ENCODE peak calls at places on chromosome 3, in ten cellular contexts. One of them, this sample, is unnamed.
A peak's percentile ranks its signal among the peaks of the same experiment; 100 is the strongest.

GRCh38 chr3:94234177-94234788 is 171.4 kb downstream of the NSUN3 start:
- DNase-seq in tibial artery: no peak
- DNase-seq in upper lobe of right lung: no peak
- DNase-seq in globus pallidus: peak; percentile 26
- DNase-seq in fibroblast of mammary gland: peak; percentile 53
- DNase-seq in NCI-H1092: no peak
- DNase-seq in GM23338: peak; percentile 70
- DNase-seq in activated naive CD4-positive, alpha-beta T cell: no peak
- DNase-seq in activated effector memory CD4-positive, alpha-beta T cell treated with anti-CD3 and anti-CD28 coated beads, Interleukin-2, amount 50 U/mL, for 16 hours: no peak
- DNase-seq in heart right ventricle: no peak
- DNase-seq in this sample: no peak

GRCh38 chr3:20396335-20396734 is 210.3 kb upstream of the SGO1 start:
- DNase-seq in tibial artery: no peak
- DNase-seq in upper lobe of right lung: no peak
- DNase-seq in globus pallidus: no peak
- DNase-seq in fibroblast of mammary gland: no peak
- DNase-seq in NCI-H1092: no peak
- DNase-seq in GM23338: no peak
- DNase-seq in activated naive CD4-positive, alpha-beta T cell: no peak
- DNase-seq in activated effector memory CD4-positive, alpha-beta T cell treated with anti-CD3 and anti-CD28 coated beads, Interleukin-2, amount 50 U/mL, for 16 hours: no peak
- DNase-seq in heart right ventricle: no peak
- DNase-seq in this sample: no peak

GRCh38 chr3:160027541-160028195 is 39.0 kb downstream of the IL12A start:
- DNase-seq in tibial artery: no peak
- DNase-seq in upper lobe of right lung: no peak
- DNase-seq in globus pallidus: no peak
- DNase-seq in fibroblast of mammary gland: peak; percentile 73
- DNase-seq in NCI-H1092: no peak
- DNase-seq in GM23338: no peak
- DNase-seq in activated naive CD4-positive, alpha-beta T cell: no peak
- DNase-seq in activated effector memory CD4-positive, alpha-beta T cell treated with anti-CD3 and anti-CD28 coated beads, Interleukin-2, amount 50 U/mL, for 16 hours: no peak
- DNase-seq in heart right ventricle: no peak
- DNase-seq in this sample: peak; percentile 46

GRCh38 chr3:54654776-54655175 is 273.1 kb downstream of the LRTM1 start:
- DNase-seq in tibial artery: no peak
- DNase-seq in upper lobe of right lung: no peak
- DNase-seq in globus pallidus: no peak
- DNase-seq in fibroblast of mammary gland: no peak
- DNase-seq in NCI-H1092: no peak
- DNase-seq in GM23338: no peak
- DNase-seq in activated naive CD4-positive, alpha-beta T cell: no peak
- DNase-seq in activated effector memory CD4-positive, alpha-beta T cell treated with anti-CD3 and anti-CD28 coated beads, Interleukin-2, amount 50 U/mL, for 16 hours: no peak
- DNase-seq in heart right ventricle: no peak
- DNase-seq in this sample: no peak

GRCh38 chr3:124993462-124993861 is 58.9 kb upstream of the MUC13 start:
- DNase-seq in tibial artery: peak; percentile 51
- DNase-seq in upper lobe of right lung: no peak
- DNase-seq in globus pallidus: no peak
- DNase-seq in fibroblast of mammary gland: peak; percentile 69
- DNase-seq in NCI-H1092: no peak
- DNase-seq in GM23338: no peak
- DNase-seq in activated naive CD4-positive, alpha-beta T cell: no peak
- DNase-seq in activated effector memory CD4-positive, alpha-beta T cell treated with anti-CD3 and anti-CD28 coated beads, Interleukin-2, amount 50 U/mL, for 16 hours: no peak
- DNase-seq in heart right ventricle: peak; percentile 33
- DNase-seq in this sample: peak; percentile 53

GRCh38 chr3:42960282-42960681 is 18.8 kb upstream of the GASK1A start:
- DNase-seq in tibial artery: no peak
- DNase-seq in upper lobe of right lung: no peak
- DNase-seq in globus pallidus: no peak
- DNase-seq in fibroblast of mammary gland: peak; percentile 8
- DNase-seq in NCI-H1092: no peak
- DNase-seq in GM23338: peak; percentile 28
- DNase-seq in activated naive CD4-positive, alpha-beta T cell: no peak
- DNase-seq in activated effector memory CD4-positive, alpha-beta T cell treated with anti-CD3 and anti-CD28 coated beads, Interleukin-2, amount 50 U/mL, for 16 hours: no peak
- DNase-seq in heart right ventricle: no peak
- DNase-seq in this sample: no peak

GRCh38 chr3:151935451-151935850 is 62.0 kb downstream of the SUCNR1 start:
- DNase-seq in tibial artery: no peak
- DNase-seq in upper lobe of right lung: no peak
- DNase-seq in globus pallidus: no peak
- DNase-seq in fibroblast of mammary gland: no peak
- DNase-seq in NCI-H1092: no peak
- DNase-seq in GM23338: no peak
- DNase-seq in activated naive CD4-positive, alpha-beta T cell: no peak
- DNase-seq in activated effector memory CD4-positive, alpha-beta T cell treated with anti-CD3 and anti-CD28 coated beads, Interleukin-2, amount 50 U/mL, for 16 hours: no peak
- DNase-seq in heart right ventricle: no peak
- DNase-seq in this sample: no peak

GRCh38 chr3:98573231-98573728 is 20.1 kb downstream of the CPOX start:
- DNase-seq in tibial artery: no peak
- DNase-seq in upper lobe of right lung: no peak
- DNase-seq in globus pallidus: no peak
- DNase-seq in fibroblast of mammary gland: peak; percentile 49
- DNase-seq in NCI-H1092: no peak
- DNase-seq in GM23338: peak; percentile 58
- DNase-seq in activated naive CD4-positive, alpha-beta T cell: no peak
- DNase-seq in activated effector memory CD4-positive, alpha-beta T cell treated with anti-CD3 and anti-CD28 coated beads, Interleukin-2, amount 50 U/mL, for 16 hours: no peak
- DNase-seq in heart right ventricle: no peak
- DNase-seq in this sample: no peak

GRCh38 chr3:55524565-55525244 is 37.6 kb upstream of the WNT5A start:
- DNase-seq in tibial artery: no peak
- DNase-seq in upper lobe of right lung: no peak
- DNase-seq in globus pallidus: no peak
- DNase-seq in fibroblast of mammary gland: peak; percentile 69
- DNase-seq in NCI-H1092: no peak
- DNase-seq in GM23338: no peak
- DNase-seq in activated naive CD4-positive, alpha-beta T cell: no peak
- DNase-seq in activated effector memory CD4-positive, alpha-beta T cell treated with anti-CD3 and anti-CD28 coated beads, Interleukin-2, amount 50 U/mL, for 16 hours: no peak
- DNase-seq in heart right ventricle: no peak
- DNase-seq in this sample: peak; percentile 60

GRCh38 chr3:134463676-134464611 is 21.8 kb downstream of the ANAPC13 start:
- DNase-seq in tibial artery: peak; percentile 77
- DNase-seq in upper lobe of right lung: no peak
- DNase-seq in globus pallidus: no peak
- DNase-seq in fibroblast of mammary gland: peak; percentile 99
- DNase-seq in NCI-H1092: no peak
- DNase-seq in GM23338: peak; percentile 97
- DNase-seq in activated naive CD4-positive, alpha-beta T cell: no peak
- DNase-seq in activated effector memory CD4-positive, alpha-beta T cell treated with anti-CD3 and anti-CD28 coated beads, Interleukin-2, amount 50 U/mL, for 16 hours: no peak
- DNase-seq in heart right ventricle: peak; percentile 73
- DNase-seq in this sample: peak; percentile 98

GRCh38 chr3:11185564-11186317 is 31.4 kb downstream of the HRH1 start:
- DNase-seq in tibial artery: peak; percentile 79
- DNase-seq in upper lobe of right lung: peak; percentile 82
- DNase-seq in globus pallidus: no peak
- DNase-seq in fibroblast of mammary gland: peak; percentile 95
- DNase-seq in NCI-H1092: no peak
- DNase-seq in GM23338: no peak
- DNase-seq in activated naive CD4-positive, alpha-beta T cell: no peak
- DNase-seq in activated effector memory CD4-positive, alpha-beta T cell treated with anti-CD3 and anti-CD28 coated beads, Interleukin-2, amount 50 U/mL, for 16 hours: no peak
- DNase-seq in heart right ventricle: peak; percentile 56
- DNase-seq in this sample: peak; percentile 96

GRCh38 chr3:77370413-77370812 is 330.5 kb downstream of the ROBO2 start:
- DNase-seq in tibial artery: no peak
- DNase-seq in upper lobe of right lung: no peak
- DNase-seq in globus pallidus: no peak
- DNase-seq in fibroblast of mammary gland: peak; percentile 29
- DNase-seq in NCI-H1092: no peak
- DNase-seq in GM23338: no peak
- DNase-seq in activated naive CD4-positive, alpha-beta T cell: no peak
- DNase-seq in activated effector memory CD4-positive, alpha-beta T cell treated with anti-CD3 and anti-CD28 coated beads, Interleukin-2, amount 50 U/mL, for 16 hours: no peak
- DNase-seq in heart right ventricle: peak; percentile 12
- DNase-seq in this sample: peak; percentile 37

GRCh38 chr3:172622156-172622555 is 88.7 kb downstream of the NCEH1 start:
- DNase-seq in tibial artery: no peak
- DNase-seq in upper lobe of right lung: no peak
- DNase-seq in globus pallidus: no peak
- DNase-seq in fibroblast of mammary gland: no peak
- DNase-seq in NCI-H1092: no peak
- DNase-seq in GM23338: peak; percentile 5
- DNase-seq in activated naive CD4-positive, alpha-beta T cell: no peak
- DNase-seq in activated effector memory CD4-positive, alpha-beta T cell treated with anti-CD3 and anti-CD28 coated beads, Interleukin-2, amount 50 U/mL, for 16 hours: no peak
- DNase-seq in heart right ventricle: no peak
- DNase-seq in this sample: no peak

GRCh38 chr3:142858043-142858442 is 30.8 kb downstream of the PCOLCE2 start:
- DNase-seq in tibial artery: no peak
- DNase-seq in upper lobe of right lung: no peak
- DNase-seq in globus pallidus: no peak
- DNase-seq in fibroblast of mammary gland: no peak
- DNase-seq in NCI-H1092: no peak
- DNase-seq in GM23338: no peak
- DNase-seq in activated naive CD4-positive, alpha-beta T cell: no peak
- DNase-seq in activated effector memory CD4-positive, alpha-beta T cell treated with anti-CD3 and anti-CD28 coated beads, Interleukin-2, amount 50 U/mL, for 16 hours: no peak
- DNase-seq in heart right ventricle: no peak
- DNase-seq in this sample: no peak

GRCh38 chr3:98777801-98778220 is 14.7 kb downstream of the ST3GAL6 start:
- DNase-seq in tibial artery: no peak
- DNase-seq in upper lobe of right lung: no peak
- DNase-seq in globus pallidus: no peak
- DNase-seq in fibroblast of mammary gland: peak; percentile 85
- DNase-seq in NCI-H1092: no peak
- DNase-seq in GM23338: no peak
- DNase-seq in activated naive CD4-positive, alpha-beta T cell: no peak
- DNase-seq in activated effector memory CD4-positive, alpha-beta T cell treated with anti-CD3 and anti-CD28 coated beads, Interleukin-2, amount 50 U/mL, for 16 hours: no peak
- DNase-seq in heart right ventricle: no peak
- DNase-seq in this sample: peak; percentile 54

GRCh38 chr3:9739181-9739580 is 7.6 kb downstream of the BRPF1 start:
- DNase-seq in tibial artery: no peak
- DNase-seq in upper lobe of right lung: no peak
- DNase-seq in globus pallidus: no peak
- DNase-seq in fibroblast of mammary gland: no peak
- DNase-seq in NCI-H1092: no peak
- DNase-seq in GM23338: no peak
- DNase-seq in activated naive CD4-positive, alpha-beta T cell: no peak
- DNase-seq in activated effector memory CD4-positive, alpha-beta T cell treated with anti-CD3 and anti-CD28 coated beads, Interleukin-2, amount 50 U/mL, for 16 hours: no peak
- DNase-seq in heart right ventricle: no peak
- DNase-seq in this sample: no peak

GRCh38 chr3:48157215-48157840 is 30.9 kb downstream of the CDC25A start:
- DNase-seq in tibial artery: no peak
- DNase-seq in upper lobe of right lung: no peak
- DNase-seq in globus pallidus: no peak
- DNase-seq in fibroblast of mammary gland: no peak
- DNase-seq in NCI-H1092: no peak
- DNase-seq in GM23338: no peak
- DNase-seq in activated naive CD4-positive, alpha-beta T cell: no peak
- DNase-seq in activated effector memory CD4-positive, alpha-beta T cell treated with anti-CD3 and anti-CD28 coated beads, Interleukin-2, amount 50 U/mL, for 16 hours: no peak
- DNase-seq in heart right ventricle: no peak
- DNase-seq in this sample: no peak